ENCODE peak calls at places on chromosomes 16 and 17, in ten cellular contexts. Y, L, W, F, N, I, C, U, Q and A are unnamed samples.

GRCh38 chr17:181213-182163 is at the start of gene DOC2B:
- DNase-seq in I (peak), N (no peak), W (peak), U (peak), Y (peak), L (peak), F (peak), C (no peak), Q (peak), A (no peak)

GRCh38 chr16:4097826-4098240 is 18.4 kb downstream of the ADCY9 start:
- DNase-seq in W (no peak), Y (no peak), L (no peak), N (no peak), I (peak), U (no peak), Q (no peak), C (no peak), F (no peak), A (no peak)

GRCh38 chr16:2210386-2211365 is at the start of gene BRICD5:
- DNase-seq in C (no peak), I (no peak), F (no peak), W (no peak), N (no peak), L (no peak), Y (peak), Q (no peak), U (no peak), A (peak)

GRCh38 chr17:40480501-40481003 is 20.9 kb downstream of the TNS4 start:
- DNase-seq in Y (no peak), F (no peak), Q (peak), L (peak), W (no peak), U (peak), I (peak), N (no peak), C (peak), A (no peak)

GRCh38 chr17:35795007-35795870 is at the start of gene MMP28:
- DNase-seq in L (peak), W (no peak), U (peak), N (no peak), I (no peak), Y (peak), C (peak), Q (peak), F (peak), A (no peak)

GRCh38 chr17:64276961-64277505 is 14.0 kb upstream of the TEX2 start:
- DNase-seq in L (no peak), I (no peak), Y (no peak), W (no peak), Q (no peak), C (no peak), U (no peak), F (no peak), N (no peak), A (no peak)

GRCh38 chr17:34579979-34580684 is 750 bp downstream of the TMEM132E start:
- DNase-seq in W (peak), Y (peak), I (peak), C (no peak), N (no peak), Q (no peak), U (peak), F (peak), L (peak), A (no peak)

GRCh38 chr16:10151718-10152117 is 30.5 kb downstream of the GRIN2A start:
- DNase-seq in N (no peak), C (no peak), W (no peak), Y (no peak), Q (no peak), U (no peak), F (no peak), I (no peak), L (no peak), A (no peak)

GRCh38 chr17:50890675-50891516 is 24.7 kb upstream of the TOB1 start:
- DNase-seq in W (no peak), U (peak), Q (peak), L (peak), C (no peak), F (no peak), Y (no peak), I (no peak), N (no peak), A (no peak)

GRCh38 chr17:31493656-31494155 is 102.2 kb downstream of the RAB11FIP4 start:
- DNase-seq in I (no peak), U (no peak), Y (no peak), N (no peak), C (no peak), W (no peak), F (no peak), Q (no peak), L (no peak), A (peak)

GRCh38 chr17:48575673-48576478 is 2.3 kb downstream of the HOXB4 start:
- DNase-seq in I (peak), Q (no peak), L (peak), U (no peak), C (no peak), W (no peak), Y (no peak), N (no peak), F (no peak), A (no peak)

GRCh38 chr17:41910701-41911391 is 7.9 kb downstream of the ACLY start:
- DNase-seq in W (no peak), I (peak), Y (no peak), U (peak), N (no peak), Q (peak), C (no peak), L (peak), F (no peak), A (no peak)

GRCh38 chr17:58305626-58306025 is 23.0 kb downstream of the TSPOAP1 start:
- DNase-seq in F (no peak), I (no peak), W (no peak), Y (no peak), C (no peak), L (no peak), Q (no peak), N (no peak), U (no peak), A (no peak)

GRCh38 chr16:82878466-82878865 is 251.7 kb downstream of the CDH13 start:
- DNase-seq in Q (no peak), F (no peak), U (no peak), N (no peak), I (no peak), Y (no peak), C (no peak), W (no peak), L (no peak), A (no peak)

GRCh38 chr17:16987830-16988601 is 16.1 kb upstream of the TNFRSF13B start:
- DNase-seq in W (peak), L (peak), N (peak), Y (no peak), C (peak), Q (peak), F (peak), U (peak), I (peak), A (peak)

GRCh38 chr16:71421911-71422310 is 19.9 kb downstream of the TLE7 start:
- DNase-seq in N (no peak), F (peak), Q (peak), I (no peak), Y (peak), U (peak), C (peak), L (peak), W (no peak), A (no peak)

GRCh38 chr16:72924487-72924886 is 123.4 kb downstream of the ZFHX3 start:
- DNase-seq in Q (no peak), Y (no peak), U (no peak), N (no peak), W (no peak), L (no peak), F (no peak), I (no peak), C (no peak), A (no peak)

GRCh38 chr17:77266213-77266612 is 125.4 kb downstream of the SEC14L1 start:
- DNase-seq in Y (no peak), I (no peak), N (no peak), C (no peak), W (no peak), Q (no peak), F (no peak), L (no peak), U (no peak), A (no peak)

GRCh38 chr17:65537845-65538678 is 23.4 kb downstream of the AXIN2 start:
- DNase-seq in C (peak), Y (no peak), N (no peak), W (no peak), F (no peak), I (no peak), U (no peak), Q (no peak), L (no peak), A (no peak)

GRCh38 chr16:746637-747036 is 5.8 kb upstream of the CIAO3 start:
- DNase-seq in Y (no peak), I (no peak), W (no peak), N (no peak), C (no peak), L (no peak), F (no peak), Q (no peak), U (no peak), A (no peak)

GRCh38 chr17:39591958-39592954 is 15.5 kb downstream of the NEUROD2 start:
- DNase-seq in F (no peak), W (peak), Y (peak), I (peak), C (no peak), L (peak), Q (peak), N (no peak), U (peak), A (no peak)

GRCh38 chr17:32852811-32853210 is 24.1 kb downstream of the MYO1D start:
- DNase-seq in F (no peak), L (peak), I (no peak), C (no peak), U (peak), N (no peak), Q (no peak), W (no peak), Y (no peak), A (no peak)

GRCh38 chr17:34633351-34633750 is 54.0 kb downstream of the TMEM132E start:
- DNase-seq in Y (peak), U (no peak), Q (no peak), L (no peak), I (no peak), N (no peak), C (no peak), W (no peak), F (no peak), A (no peak)

GRCh38 chr17:59846391-59847165 is 46.2 kb downstream of the TUBD1 start:
- DNase-seq in W (no peak), L (peak), Y (no peak), I (peak), F (no peak), N (no peak), Q (peak), C (no peak), U (peak), A (no peak)

GRCh38 chr17:68101992-68102758 is 66.6 kb downstream of the KPNA2 start:
- DNase-seq in Q (peak), Y (no peak), L (peak), U (peak), F (no peak), N (no peak), W (peak), I (peak), C (peak), A (no peak)

GRCh38 chr17:17206149-17206912 is at the start of gene PLD6:
- DNase-seq in L (peak), N (peak), Y (peak), U (peak), C (peak), I (peak), W (peak), Q (peak), F (no peak), A (peak)

GRCh38 chr17:75555679-75556153 is 30.2 kb downstream of the LLGL2 start:
- DNase-seq in I (no peak), F (no peak), Q (no peak), W (no peak), N (no peak), Y (no peak), C (no peak), L (no peak), U (no peak), A (no peak)

GRCh38 chr16:68707341-68708152 is 29.5 kb upstream of the CDH1 start:
- DNase-seq in C (no peak), F (peak), N (no peak), Q (peak), L (peak), Y (peak), U (peak), W (no peak), I (no peak), A (no peak)

GRCh38 chr16:66441586-66442375 is 14.7 kb downstream of the BEAN1 start:
- DNase-seq in Y (no peak), C (no peak), I (peak), F (no peak), L (no peak), N (no peak), U (peak), Q (no peak), W (no peak), A (no peak)

GRCh38 chr16:85384831-85385462 is 228.2 kb upstream of the GSE1 start:
- DNase-seq in C (no peak), W (no peak), Y (peak), F (peak), Q (peak), I (no peak), N (no peak), U (peak), L (peak), A (peak)

GRCh38 chr17:61425682-61426481 is 26.2 kb downstream of the TBX2 start:
- DNase-seq in I (no peak), N (no peak), U (no peak), Y (peak), L (no peak), Q (no peak), C (no peak), W (no peak), F (no peak), A (no peak)

GRCh38 chr17:54269886-54270285 is 447.2 kb downstream of the KIF2B start:
- DNase-seq in I (no peak), U (peak), N (no peak), F (no peak), C (no peak), L (peak), Q (peak), Y (no peak), W (no peak), A (no peak)

GRCh38 chr16:19071811-19072777 is 4.7 kb downstream of the COQ7 start:
- DNase-seq in F (peak), U (peak), C (peak), Q (peak), Y (peak), N (no peak), W (peak), I (peak), L (peak), A (peak)

GRCh38 chr16:48197294-48197693 is 41.5 kb upstream of the ABCC12 start:
- DNase-seq in W (no peak), F (no peak), C (no peak), N (no peak), L (no peak), I (no peak), U (no peak), Q (no peak), Y (no peak), A (no peak)

GRCh38 chr17:42104264-42104663 is 6.0 kb upstream of the ZNF385C start:
- DNase-seq in L (no peak), W (no peak), U (no peak), N (no peak), C (no peak), F (no peak), Y (no peak), Q (no peak), I (no peak), A (no peak)

GRCh38 chr16:66928702-66929388 is 3.5 kb upstream of the RRAD start:
- DNase-seq in Y (peak), N (no peak), C (peak), L (peak), Q (no peak), I (peak), F (no peak), U (peak), W (no peak), A (no peak)

GRCh38 chr17:66538776-66539175 is 236.4 kb downstream of the PRKCA start:
- DNase-seq in C (no peak), I (no peak), U (no peak), L (no peak), Q (no peak), N (no peak), F (no peak), Y (no peak), W (no peak), A (no peak)

GRCh38 chr16:57711-58110 is 4.1 kb downstream of the SNRNP25 start:
- DNase-seq in W (no peak), N (no peak), F (no peak), Q (no peak), Y (no peak), L (no peak), C (no peak), U (no peak), I (peak), A (no peak)

GRCh38 chr16:51155199-51155607 is 4.1 kb upstream of the SALL1 start:
- DNase-seq in Q (no peak), L (no peak), N (no peak), F (no peak), W (no peak), U (no peak), C (no peak), I (no peak), Y (peak), A (no peak)

GRCh38 chr17:7777017-7777416 is 57.0 kb upstream of the KDM6B start:
- DNase-seq in F (no peak), U (no peak), W (no peak), Q (no peak), N (no peak), Y (no peak), C (no peak), I (no peak), L (no peak), A (no peak)

GRCh38 chr17:7781467-7781866 is 52.5 kb upstream of the KDM6B start:
- DNase-seq in Q (no peak), Y (no peak), C (no peak), L (no peak), I (peak), F (no peak), W (no peak), N (no peak), U (no peak), A (no peak)

GRCh38 chr17:7786866-7787265 is 47.2 kb upstream of the KDM6B start:
- DNase-seq in I (no peak), W (no peak), Y (no peak), U (no peak), F (no peak), Q (no peak), C (no peak), L (peak), N (no peak), A (no peak)

GRCh38 chr17:7780736-7781135 is 53.3 kb upstream of the KDM6B start:
- DNase-seq in N (no peak), F (no peak), Y (no peak), C (no peak), L (no peak), Q (no peak), I (no peak), W (no peak), U (no peak), A (no peak)

DNA sequence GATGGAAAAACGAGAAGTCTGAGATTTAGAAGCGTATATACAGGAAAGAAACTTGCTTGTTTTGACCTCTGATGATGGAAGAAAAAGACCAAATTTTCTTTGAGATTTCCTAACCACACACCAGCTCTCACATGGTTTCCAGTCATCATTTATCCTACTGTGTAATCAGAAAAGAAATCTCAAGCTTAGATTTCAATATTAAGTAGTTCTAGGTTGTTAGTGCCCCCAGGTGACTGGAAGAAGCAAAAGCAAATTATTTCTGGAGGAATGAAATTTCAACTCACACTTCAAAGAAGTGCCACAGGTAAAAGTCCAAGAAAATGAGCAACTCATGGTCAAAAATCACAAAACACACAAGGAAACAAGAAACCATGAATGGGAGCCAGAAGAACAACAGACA is 51.8 kb upstream of the KDM6B start:
- DNase-seq in Q (no peak), I (peak), F (no peak), W (no peak), Y (no peak), C (no peak), U (peak), L (peak), N (no peak), A (no peak)
- TF ChIP-seq CTCF in Q (no peak), I (peak), F (no peak), W (no peak), Y (no peak), C (no peak), U (no peak), L (peak), N (no peak), A (no peak)

DNA sequence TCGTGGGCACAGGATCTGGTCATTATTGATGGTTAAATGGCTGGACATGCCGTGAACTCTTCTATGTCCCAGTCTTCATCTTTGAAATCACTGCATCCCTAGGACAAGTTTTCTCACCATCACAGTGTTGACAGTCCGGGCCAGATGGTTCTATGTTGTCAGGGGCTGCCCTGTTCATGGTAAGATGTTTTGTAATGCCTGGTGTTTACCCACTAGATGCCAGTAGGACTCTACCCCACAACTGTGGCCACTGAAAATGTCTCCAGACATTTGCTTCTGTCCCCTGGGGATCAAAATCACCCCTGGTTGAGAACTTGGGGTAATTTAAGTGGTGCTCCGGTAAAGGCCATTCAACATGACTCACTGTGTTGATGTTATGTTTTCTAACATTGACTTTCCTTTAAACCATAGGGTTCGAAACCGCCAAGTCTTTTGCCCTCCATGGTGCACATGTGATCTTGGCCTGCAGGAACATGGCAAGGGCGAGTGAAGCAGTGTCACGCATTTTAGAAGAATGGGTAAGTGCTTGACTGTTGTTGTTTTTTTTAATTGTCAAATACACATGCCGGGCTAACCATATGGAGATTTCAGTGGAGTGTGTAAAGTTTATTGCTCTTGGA is 64.4 kb downstream of the WWOX start:
- DNase-seq in U (no peak), F (no peak), L (no peak), C (no peak), Q (no peak), Y (no peak), W (no peak), I (no peak), N (no peak), A (no peak)
- TF ChIP-seq CTCF in U (peak), F (no peak), L (no peak), C (no peak), Q (no peak), Y (no peak), W (no peak), I (no peak), N (no peak), A (no peak)

GRCh38 chr16:55501549-55502322 is 7.1 kb upstream of the LPCAT2 start:
- DNase-seq in W (no peak), Y (peak), U (peak), F (no peak), Q (peak), L (no peak), C (no peak), I (no peak), N (no peak), A (no peak)
- TF ChIP-seq CTCF in W (no peak), Y (no peak), U (no peak), F (no peak), Q (no peak), L (peak), C (no peak), I (peak), N (no peak), A (peak)

GRCh38 chr16:55622930-55623561 is 32.7 kb upstream of the SLC6A2 start:
- DNase-seq in L (peak), C (no peak), F (peak), W (no peak), U (peak), I (no peak), N (no peak), Q (peak), Y (peak), A (no peak)
- TF ChIP-seq CTCF in L (peak), C (no peak), F (peak), W (no peak), U (peak), I (no peak), N (no peak), Q (no peak), Y (peak), A (no peak)

GRCh38 chr16:70158261-70158939 is 15.2 kb upstream of the CLEC18C start:
- DNase-seq in C (no peak), W (peak), Y (peak), N (no peak), I (no peak), U (no peak), Q (no peak), F (no peak), L (no peak), A (peak)
- TF ChIP-seq CTCF in C (no peak), W (no peak), Y (no peak), N (no peak), I (no peak), U (no peak), Q (no peak), F (no peak), L (no peak), A (no peak)